ENCODE peak calls at places on chromosomes 12 and 14, in six cellular contexts. A, G, B, Y, H and U are unnamed samples.

GRCh38 chr12:3255071-3255470 is 177.9 kb downstream of the TSPAN9 start:
- DNase-seq in A (no peak), G (no peak), B (no peak), Y (no peak), H (no peak), U (no peak)

GRCh38 chr14:38143170-38143569 is 64.5 kb upstream of the SSTR1 start:
- DNase-seq in A (no peak), G (no peak), B (no peak), Y (no peak), H (no peak), U (no peak)

GRCh38 chr12:78880078-78880477 is 15.5 kb downstream of the SYT1 start:
- DNase-seq in A (peak), G (no peak), B (no peak), Y (no peak), H (no peak), U (no peak)

GRCh38 chr12:291153-291723 is 28.6 kb upstream of the SLC6A13 start:
- DNase-seq in A (no peak), G (no peak), B (no peak), Y (no peak), H (no peak), U (no peak)

GRCh38 chr14:33876274-33876673 is 74.6 kb downstream of the EGLN3 start:
- DNase-seq in A (no peak), G (no peak), B (no peak), Y (no peak), H (no peak), U (no peak)

GRCh38 chr14:74949211-74949610 is 6.2 kb downstream of the PGF start:
- DNase-seq in A (no peak), G (no peak), B (no peak), Y (no peak), H (no peak), U (no peak)

GRCh38 chr12:79364197-79364596 is 326.6 kb downstream of the PAWR start:
- DNase-seq in A (no peak), G (no peak), B (no peak), Y (no peak), H (no peak), U (no peak)

GRCh38 chr12:6541371-6542165 is 7.3 kb downstream of the GAPDH start:
- DNase-seq in A (no peak), G (peak), B (no peak), Y (no peak), H (no peak), U (peak)

GRCh38 chr12:27164330-27165045 is 79.6 kb upstream of the STK38L start:
- DNase-seq in A (no peak), G (no peak), B (no peak), Y (no peak), H (no peak), U (no peak)

GRCh38 chr14:72049462-72049861 is 117.2 kb downstream of the RGS6 start:
- DNase-seq in A (no peak), G (no peak), B (no peak), Y (no peak), H (no peak), U (no peak)

GRCh38 chr14:98855926-98856325 is 416.1 kb downstream of the BCL11B start:
- DNase-seq in A (no peak), G (no peak), B (no peak), Y (no peak), H (no peak), U (no peak)

GRCh38 chr14:81625343-81625742 is 91.7 kb upstream of the SEL1L start:
- DNase-seq in A (peak), G (no peak), B (no peak), Y (no peak), H (no peak), U (no peak)

GRCh38 chr12:26369588-26369987 is 174.2 kb downstream of the SSPN start:
- DNase-seq in A (peak), G (no peak), B (no peak), Y (no peak), H (no peak), U (no peak)

GRCh38 chr14:95998656-95999055 is 40.5 kb upstream of the C14orf132 start:
- DNase-seq in A (no peak), G (no peak), B (no peak), Y (no peak), H (no peak), U (no peak)

GRCh38 chr12:32270818-32271710 is 128.3 kb upstream of the FGD4 start:
- DNase-seq in A (peak), G (no peak), B (no peak), Y (no peak), H (no peak), U (no peak)

GRCh38 chr14:35367056-35367372 is 37.5 kb downstream of the NFKBIA start:
- DNase-seq in A (no peak), G (no peak), B (no peak), Y (no peak), H (no peak), U (no peak)

GRCh38 chr14:34920339-34920738 is 45.2 kb upstream of the BAZ1A start:
- DNase-seq in A (no peak), G (no peak), B (no peak), Y (no peak), H (no peak), U (no peak)

GRCh38 chr12:27013606-27014084 is 539 bp downstream of the TM7SF3 start:
- DNase-seq in A (peak), G (no peak), B (peak), Y (no peak), H (no peak), U (no peak)

GRCh38 chr12:3170423-3171194 is 93.4 kb downstream of the TSPAN9 start:
- DNase-seq in A (no peak), G (no peak), B (no peak), Y (no peak), H (no peak), U (no peak)

GRCh38 chr12:1593232-1594044 is 943 bp downstream of the FBXL14 start:
- DNase-seq in A (peak), G (peak), B (peak), Y (peak), H (peak), U (peak)

GRCh38 chr12:47770086-47770726 is 2.8 kb upstream of the SLC48A1 start:
- DNase-seq in A (no peak), G (no peak), B (no peak), Y (no peak), H (no peak), U (no peak)

GRCh38 chr12:105740970-105741725 is 397.6 kb downstream of the NUAK1 start:
- DNase-seq in A (no peak), G (peak), B (no peak), Y (peak), H (no peak), U (no peak)

GRCh38 chr14:47040490-47040889 is 388.9 kb upstream of the RPL10L start:
- DNase-seq in A (peak), G (no peak), B (no peak), Y (no peak), H (no peak), U (peak)

GRCh38 chr12:27651201-27651600 is 45.0 kb upstream of the REP15 start:
- DNase-seq in A (no peak), G (no peak), B (no peak), Y (no peak), H (no peak), U (no peak)

GRCh38 chr12:20931894-20932293 is 121.4 kb downstream of the SLCO1B3 start:
- DNase-seq in A (peak), G (no peak), B (no peak), Y (no peak), H (no peak), U (no peak)

GRCh38 chr12:48631071-48631470 is 51.0 kb downstream of the KANSL2 start:
- DNase-seq in A (peak), G (no peak), B (no peak), Y (no peak), H (no peak), U (no peak)

GRCh38 chr14:50830044-50830931 is 674 bp downstream of the NIN start:
- DNase-seq in A (peak), G (peak), B (peak), Y (peak), H (peak), U (peak)

DNA sequence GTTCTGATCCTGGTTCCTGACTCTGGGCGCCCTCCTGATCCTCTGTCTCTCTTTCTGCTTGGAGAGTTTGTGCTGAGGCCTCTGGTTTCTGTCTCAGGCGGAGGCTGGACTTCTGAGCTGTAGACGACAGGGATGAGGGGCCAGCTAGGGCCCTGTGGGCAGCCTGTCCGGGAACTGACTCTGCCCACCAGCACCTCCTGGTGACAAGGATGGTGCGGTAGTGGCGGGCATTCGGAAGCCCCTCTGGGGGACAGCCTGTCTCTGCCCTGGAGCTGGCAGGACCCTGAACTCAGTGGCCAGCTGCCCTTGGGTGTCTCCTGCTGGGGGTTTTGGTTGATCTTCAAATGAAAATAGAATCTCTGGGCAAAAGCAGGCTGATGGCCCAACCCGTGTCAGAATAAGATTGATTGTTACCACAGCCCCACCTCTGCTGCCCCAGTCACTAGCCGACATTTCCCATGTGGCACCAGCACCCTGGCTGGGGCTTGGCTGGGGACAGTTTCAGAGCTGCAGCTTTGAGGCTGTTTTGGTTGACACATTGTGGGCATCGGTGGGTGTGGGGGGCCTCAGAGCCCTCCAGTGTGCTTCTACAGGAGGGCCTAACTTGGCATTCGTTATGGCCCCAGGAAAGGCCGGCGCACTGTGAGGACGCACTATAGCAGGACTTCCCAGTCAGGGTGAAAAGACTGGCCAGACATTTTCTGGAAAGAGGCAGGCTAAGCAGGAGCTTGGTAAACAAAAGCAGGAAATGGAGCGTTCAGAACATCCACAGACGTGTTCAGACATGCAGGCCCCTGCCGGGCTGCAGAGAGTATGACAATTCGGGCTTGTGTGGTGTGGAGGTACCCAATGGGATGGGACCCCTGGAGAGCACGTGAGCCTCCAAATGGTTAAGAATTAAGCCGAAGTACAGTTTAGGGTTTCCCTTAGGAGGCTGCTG is 16.1 kb downstream of the KRT80 start:
- DNase-seq in A (peak), G (no peak), B (no peak), Y (no peak), H (no peak), U (peak)
- TF ChIP-seq CTCF in A (peak), G (no peak), B (no peak), Y (no peak), H (no peak), U (no peak)

DNA sequence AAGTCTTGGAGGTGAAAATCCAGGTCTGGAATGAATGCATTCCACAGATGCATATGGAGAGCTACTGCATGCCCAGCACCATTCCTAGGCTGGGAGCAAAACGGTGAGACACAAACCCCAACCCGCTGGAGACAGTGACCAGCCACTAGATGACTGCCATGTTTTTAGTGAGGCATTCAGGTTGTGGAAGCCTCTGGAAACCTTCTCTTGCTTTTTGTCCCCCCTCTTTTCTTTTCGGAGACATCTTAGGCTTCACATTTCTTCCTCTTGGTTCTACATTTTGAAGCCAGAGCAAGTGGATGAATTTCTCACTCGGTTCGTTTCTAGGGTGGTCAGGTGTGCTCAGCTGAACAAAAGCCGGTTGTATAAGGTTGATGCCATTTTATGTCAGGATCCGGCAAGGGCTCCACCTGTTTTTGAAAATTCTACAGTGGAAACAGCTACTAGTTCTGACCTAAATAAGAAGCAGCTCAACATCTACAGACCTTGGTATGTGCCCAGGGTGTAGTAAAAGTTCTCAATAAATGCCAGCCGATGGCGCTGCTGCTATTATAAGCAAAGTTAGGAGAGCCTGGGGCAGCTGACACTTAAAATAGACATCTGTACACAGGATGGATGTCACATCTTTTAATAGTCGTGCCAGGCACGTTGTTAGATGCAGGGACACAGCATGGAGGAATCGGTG is 1.8 kb upstream of the ZNF839 start:
- DNase-seq in A (peak), G (no peak), B (no peak), Y (no peak), H (no peak), U (no peak)
- TF ChIP-seq CTCF in A (peak), G (peak), B (no peak), Y (no peak), H (no peak), U (peak)

DNA sequence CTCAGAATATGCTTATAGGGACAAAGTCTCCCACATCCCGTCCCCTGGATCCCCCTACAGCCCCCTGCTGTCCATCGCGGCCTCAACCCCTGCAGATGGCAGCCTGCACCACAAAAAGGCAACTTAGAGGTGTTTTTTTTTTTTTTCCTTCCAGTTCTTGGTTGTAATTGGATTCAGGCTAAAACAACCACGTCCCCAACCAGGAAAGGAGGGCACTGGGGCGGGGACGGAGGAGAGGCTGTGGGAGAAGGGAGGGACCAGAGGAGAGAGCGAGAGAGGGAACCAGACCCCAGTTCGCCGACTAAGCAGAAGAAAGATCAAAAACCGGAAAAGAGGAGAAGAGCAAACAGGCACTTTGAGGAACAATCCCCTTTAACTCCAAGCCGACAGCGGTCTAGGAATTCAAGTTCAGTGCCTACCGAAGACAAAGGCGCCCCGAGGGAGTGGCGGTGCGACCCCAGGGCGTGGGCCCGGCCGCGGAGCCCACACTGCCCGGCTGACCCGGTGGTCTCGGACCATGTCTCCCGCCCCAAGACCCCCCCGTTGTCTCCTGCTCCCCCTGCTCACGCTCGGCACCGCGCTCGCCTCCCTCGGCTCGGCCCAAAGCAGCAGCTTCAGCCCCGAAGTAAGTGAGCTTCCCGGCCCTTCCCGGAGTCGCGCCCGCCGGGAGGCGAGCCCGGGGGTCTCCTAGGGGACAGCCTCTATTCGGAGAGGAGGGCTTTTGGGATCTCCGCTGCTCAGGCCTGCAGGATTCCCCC is at the start of gene MMP14:
- DNase-seq in A (peak), G (peak), B (no peak), Y (peak), H (peak), U (peak)
- TF ChIP-seq CTCF in A (peak), G (no peak), B (no peak), Y (peak), H (no peak), U (peak)

DNA sequence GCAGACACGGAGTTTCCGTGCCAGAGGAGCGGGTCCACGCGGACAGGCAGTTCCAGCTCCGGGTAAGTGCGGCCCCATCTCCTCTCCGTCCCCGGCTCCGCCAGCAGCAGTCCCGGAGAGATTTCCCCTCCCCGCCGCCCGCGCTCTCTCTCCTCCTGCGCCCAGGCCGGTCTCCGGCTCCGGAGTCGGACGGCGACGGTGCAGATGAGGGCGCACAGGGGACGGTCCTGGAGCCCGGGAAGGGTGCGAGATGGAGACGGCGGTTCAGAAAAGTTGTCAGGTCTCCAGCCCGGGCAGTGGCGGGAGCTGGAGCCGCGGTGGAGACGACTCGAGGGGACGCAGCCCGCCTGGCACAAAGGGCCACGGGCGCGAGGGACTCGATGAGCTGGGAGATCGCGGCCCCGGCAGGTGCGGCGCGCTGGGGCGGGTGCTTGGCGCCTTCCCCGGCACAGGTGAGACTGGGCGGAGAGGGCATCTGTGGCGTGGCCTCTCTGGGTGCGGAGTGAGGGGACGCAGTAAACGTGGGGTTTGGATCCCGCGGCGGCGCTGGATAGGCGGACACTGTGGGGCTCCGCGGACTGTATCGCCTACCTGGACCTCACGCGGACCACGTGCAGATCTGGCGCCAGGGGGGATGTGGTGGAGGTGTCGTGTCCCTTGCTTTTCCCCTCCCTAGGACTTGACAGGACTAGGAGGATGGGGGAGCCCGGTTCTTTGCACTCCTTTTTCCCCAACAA is 1540.3 kb upstream of the TMEM132C start:
- DNase-seq in A (peak), G (no peak), B (no peak), Y (no peak), H (no peak), U (peak)
- TF ChIP-seq CTCF in A (no peak), G (no peak), B (no peak), Y (no peak), H (no peak), U (no peak)

DNA sequence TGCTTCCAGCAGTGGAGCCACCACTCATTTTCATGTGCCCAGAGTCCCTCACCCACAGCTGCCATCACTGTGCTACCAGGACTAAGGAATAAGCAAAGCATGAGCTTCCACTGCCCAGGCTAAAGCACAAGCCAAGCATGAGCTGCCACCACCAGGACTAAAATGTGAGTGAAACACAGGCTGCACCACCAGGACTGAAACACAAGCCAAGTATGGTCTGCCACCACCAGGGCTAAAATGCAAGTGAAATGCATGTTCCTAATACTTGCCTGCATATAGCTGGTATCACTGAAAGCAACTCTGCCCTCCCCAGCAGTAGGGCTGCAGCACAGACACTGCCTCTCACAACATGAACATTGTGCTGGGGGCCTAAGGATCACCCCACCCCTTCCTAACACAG is 30.0 kb downstream of the CEP83 start:
- DNase-seq in A (no peak), G (no peak), B (no peak), Y (no peak), H (no peak), U (peak)
- TF ChIP-seq CTCF in A (no peak), G (no peak), B (no peak), Y (no peak), H (no peak), U (peak)

GRCh38 chr14:105023144-105023543 is 2.3 kb upstream of the CDCA4 start:
- DNase-seq in A (no peak), G (no peak), B (no peak), Y (no peak), H (no peak), U (no peak)

GRCh38 chr14:105019861-105020814 is 745 bp downstream of the CDCA4 start:
- DNase-seq in A (peak), G (peak), B (peak), Y (peak), H (no peak), U (no peak)

GRCh38 chr14:105020815-105021655 is at the start of gene CDCA4:
- DNase-seq in A (peak), G (peak), B (peak), Y (peak), H (peak), U (peak)

GRCh38 chr14:105022276-105022670 is 1.4 kb upstream of the CDCA4 start:
- DNase-seq in A (no peak), G (no peak), B (no peak), Y (no peak), H (no peak), U (no peak)

GRCh38 chr14:105021656-105022275 is 883 bp upstream of the CDCA4 start:
- DNase-seq in A (peak), G (peak), B (peak), Y (peak), H (peak), U (peak)
- TF ChIP-seq CTCF in A (peak), G (no peak), B (no peak), Y (no peak), H (no peak), U (peak)

GRCh38 chr12:54285150-54286041 is 4.9 kb downstream of the HNRNPA1 start:
- DNase-seq in A (no peak), G (no peak), B (no peak), Y (no peak), H (no peak), U (no peak)
- TF ChIP-seq CTCF in A (peak), G (peak), B (peak), Y (peak), H (no peak), U (peak)

GRCh38 chr14:66610154-66610563 is 102.2 kb downstream of the GPHN start:
- DNase-seq in A (peak), G (no peak), B (no peak), Y (no peak), H (no peak), U (no peak)
- TF ChIP-seq CTCF in A (peak), G (peak), B (no peak), Y (peak), H (no peak), U (peak)